ENCODE peak calls at places on chromosomes 11 and 22, in six cellular contexts. U, D, M, Q, A and J are unnamed samples.

GRCh38 chr11:120137611-120138521 is at the start of gene TRIM29:
- DNase-seq in U (no peak), D (no peak), M (peak), Q (peak), A (no peak), J (peak)

GRCh38 chr22:32674925-32675825 is 126.3 kb upstream of the TIMP3 start:
- DNase-seq in U (no peak), D (no peak), M (no peak), Q (no peak), A (no peak), J (no peak)

GRCh38 chr11:39668640-39669039 is 1790.8 kb downstream of the LRRC4C start:
- DNase-seq in U (no peak), D (no peak), M (no peak), Q (no peak), A (no peak), J (no peak)

GRCh38 chr22:35480143-35480542 is 60.5 kb upstream of the RASD2 start:
- DNase-seq in U (no peak), D (no peak), M (no peak), Q (no peak), A (no peak), J (no peak)

GRCh38 chr11:57277845-57278720 is 41.0 kb upstream of the APLNR start:
- DNase-seq in U (peak), D (peak), M (peak), Q (peak), A (no peak), J (peak)

GRCh38 chr11:111320728-111321568 is 22.6 kb downstream of the POU2AF3 start:
- DNase-seq in U (no peak), D (peak), M (no peak), Q (no peak), A (no peak), J (no peak)

GRCh38 chr22:23882370-23882769 is 11.8 kb upstream of the MIF start:
- DNase-seq in U (no peak), D (no peak), M (no peak), Q (no peak), A (no peak), J (no peak)

GRCh38 chr11:75523189-75523588 is 2.6 kb downstream of the GDPD5 start:
- DNase-seq in U (no peak), D (no peak), M (no peak), Q (no peak), A (no peak), J (no peak)

GRCh38 chr11:61087426-61088119 is 14.7 kb upstream of the CD5 start:
- DNase-seq in U (no peak), D (no peak), M (no peak), Q (no peak), A (no peak), J (no peak)

GRCh38 chr11:93940395-93940794 is 80.8 kb upstream of the HEPHL1 start:
- DNase-seq in U (no peak), D (no peak), M (no peak), Q (no peak), A (no peak), J (no peak)

GRCh38 chr11:35166369-35167360 is 27.7 kb downstream of the CD44 start:
- DNase-seq in U (peak), D (no peak), M (no peak), Q (no peak), A (no peak), J (no peak)

GRCh38 chr11:23605001-23605400 is 744.7 kb upstream of the CCDC179 start:
- DNase-seq in U (no peak), D (no peak), M (no peak), Q (no peak), A (no peak), J (no peak)

GRCh38 chr22:47161631-47162030 is 399.2 kb downstream of the TBC1D22A start:
- DNase-seq in U (no peak), D (no peak), M (no peak), Q (no peak), A (no peak), J (no peak)

GRCh38 chr11:33670250-33671011 is 30.2 kb downstream of the C11orf91 start:
- DNase-seq in U (no peak), D (no peak), M (no peak), Q (no peak), A (no peak), J (no peak)

GRCh38 chr22:30609260-30610185 is 2.5 kb downstream of the TCN2 start:
- DNase-seq in U (peak), D (no peak), M (peak), Q (no peak), A (peak), J (no peak)

GRCh38 chr11:17498475-17498874 is 21.8 kb upstream of the ABCC8 start:
- DNase-seq in U (no peak), D (no peak), M (peak), Q (peak), A (no peak), J (no peak)

GRCh38 chr22:30876221-30876751 is 92.3 kb downstream of the MORC2 start:
- DNase-seq in U (no peak), D (no peak), M (no peak), Q (no peak), A (no peak), J (peak)

GRCh38 chr11:102367364-102367763 is 20.4 kb downstream of the BIRC2 start:
- DNase-seq in U (peak), D (no peak), M (peak), Q (no peak), A (no peak), J (peak)

GRCh38 chr11:107385361-107385982 is 72.2 kb downstream of the CWF19L2 start:
- DNase-seq in U (no peak), D (peak), M (no peak), Q (no peak), A (no peak), J (no peak)

GRCh38 chr11:38562562-38562961 is 1964.5 kb upstream of the RAG2 start:
- DNase-seq in U (no peak), D (no peak), M (no peak), Q (no peak), A (no peak), J (no peak)

GRCh38 chr11:47998345-47998732 is 18.0 kb downstream of the PTPRJ start:
- DNase-seq in U (no peak), D (no peak), M (no peak), Q (no peak), A (no peak), J (no peak)

GRCh38 chr11:118834428-118835028 is 43.6 kb upstream of the DDX6 start:
- DNase-seq in U (no peak), D (no peak), M (no peak), Q (no peak), A (no peak), J (no peak)

DNA sequence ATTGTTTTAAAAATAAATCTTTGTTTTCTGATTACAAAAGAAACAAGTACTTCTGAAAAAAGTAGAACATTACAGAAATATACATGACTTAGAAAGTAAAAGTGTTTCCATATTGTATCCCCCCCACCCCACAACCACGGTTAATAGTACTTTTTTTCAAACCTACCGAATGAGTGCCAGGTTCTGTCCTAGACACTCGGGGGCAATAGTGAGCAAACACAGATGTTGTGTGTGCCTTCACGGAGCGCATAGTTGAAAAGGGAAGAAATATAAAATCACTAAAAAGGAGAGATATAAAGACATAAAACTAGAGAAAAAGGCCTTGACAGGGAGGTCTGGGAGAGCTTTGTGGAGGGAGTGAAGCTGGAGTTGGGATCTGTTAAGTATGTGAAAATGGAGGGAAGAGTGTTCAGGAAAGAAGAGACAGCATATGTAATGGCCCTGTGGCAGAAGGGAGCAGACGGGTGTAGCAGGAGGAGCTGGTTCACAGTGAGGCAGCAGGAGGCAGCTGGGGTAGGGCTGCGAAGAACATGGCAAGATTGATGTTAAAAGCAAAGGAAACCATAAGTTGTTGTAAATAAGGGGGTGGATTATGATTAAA is 42.1 kb upstream of the ALX4 start:
- DNase-seq in U (peak), D (no peak), M (no peak), Q (no peak), A (no peak), J (peak)
- TF ChIP-seq CHD2 in U (no peak), D (no peak), M (no peak), Q (no peak), A (no peak), J (no peak)

GRCh38 chr11:76695767-76696166 is 25.2 kb upstream of the LRRC32 start:
- DNase-seq in U (no peak), D (no peak), M (no peak), Q (no peak), A (no peak), J (no peak)
- TF ChIP-seq CHD2 in U (no peak), D (no peak), M (no peak), Q (no peak), A (no peak), J (no peak)

GRCh38 chr22:49672013-49672516 is 155.6 kb downstream of the BRD1 start:
- DNase-seq in U (no peak), D (no peak), M (no peak), Q (no peak), A (no peak), J (no peak)

GRCh38 chr22:49668402-49668801 is 159.3 kb downstream of the BRD1 start:
- DNase-seq in U (no peak), D (no peak), M (no peak), Q (peak), A (no peak), J (no peak)

GRCh38 chr22:49673048-49673447 is 154.6 kb downstream of the BRD1 start:
- DNase-seq in U (no peak), D (no peak), M (no peak), Q (peak), A (no peak), J (no peak)

GRCh38 chr22:49671331-49672012 is 156.2 kb downstream of the BRD1 start:
- DNase-seq in U (no peak), D (no peak), M (no peak), Q (peak), A (no peak), J (no peak)

DNA sequence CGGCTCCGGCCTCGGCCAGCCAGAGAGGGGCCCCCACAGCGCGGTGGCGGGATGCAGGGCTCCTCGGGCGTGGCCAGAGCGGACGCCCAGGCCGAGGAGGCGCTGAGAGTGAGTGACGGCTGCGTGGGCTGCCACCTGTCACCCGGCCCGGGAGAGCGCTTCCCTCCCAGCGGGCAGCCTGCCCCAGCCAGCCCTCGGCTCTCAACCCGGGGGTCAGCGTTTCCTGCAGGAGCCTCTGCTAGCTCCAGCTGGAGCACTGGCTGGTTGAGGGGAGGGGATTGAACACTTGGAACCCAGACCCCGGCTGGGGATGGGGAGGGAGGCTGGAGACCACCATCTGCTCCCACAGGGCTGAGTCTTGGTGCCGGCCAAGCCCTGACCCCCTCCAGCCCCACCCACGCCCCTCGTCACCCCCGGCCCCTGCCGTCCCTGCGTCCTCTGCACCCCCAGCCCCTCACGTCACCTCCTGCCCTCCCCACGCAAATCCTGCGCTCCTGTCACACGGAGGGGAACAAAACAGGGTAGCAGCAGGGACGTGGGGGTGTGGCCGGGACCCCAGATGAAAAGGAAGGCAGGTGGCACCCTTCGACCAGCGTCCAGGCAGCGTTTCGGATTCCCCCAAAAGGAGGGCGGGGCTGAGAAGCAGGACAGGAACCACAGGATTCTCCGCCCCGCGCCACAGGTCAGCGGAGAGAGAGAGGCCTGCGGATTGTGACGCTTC is 156.9 kb downstream of the BRD1 start:
- DNase-seq in U (no peak), D (no peak), M (no peak), Q (peak), A (no peak), J (peak)
- TF ChIP-seq CHD2 in U (no peak), D (no peak), M (no peak), Q (no peak), A (no peak), J (no peak)

GRCh38 chr11:86370922-86371614 is 3.6 kb upstream of the CCDC81 start:
- DNase-seq in U (no peak), D (peak), M (no peak), Q (no peak), A (no peak), J (no peak)
- TF ChIP-seq CHD2 in U (no peak), D (no peak), M (no peak), Q (no peak), A (no peak), J (no peak)

DNA sequence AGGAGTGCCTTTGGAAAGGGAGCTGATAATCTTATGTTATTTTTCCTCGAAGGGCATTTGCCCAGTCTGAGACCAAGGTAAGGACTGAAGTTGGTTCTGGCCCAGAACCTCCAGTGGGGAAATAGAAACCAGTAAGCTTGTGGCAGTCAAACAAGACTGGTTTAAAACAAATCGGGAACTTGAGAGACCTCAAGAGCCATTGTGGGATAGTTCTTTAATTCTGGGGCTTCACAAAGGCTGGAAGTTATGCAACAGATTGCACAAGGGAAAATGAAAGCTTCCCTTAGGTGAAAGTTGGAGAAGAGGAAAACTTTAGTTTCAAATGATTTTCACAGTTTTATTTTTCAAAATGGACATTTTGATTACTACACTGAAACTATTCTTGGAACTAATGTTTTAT is 33.5 kb upstream of the RAB38 start:
- DNase-seq in U (no peak), D (no peak), M (no peak), Q (no peak), A (no peak), J (no peak)
- TF ChIP-seq CHD2 in U (no peak), D (no peak), M (no peak), Q (no peak), A (no peak), J (no peak)

DNA sequence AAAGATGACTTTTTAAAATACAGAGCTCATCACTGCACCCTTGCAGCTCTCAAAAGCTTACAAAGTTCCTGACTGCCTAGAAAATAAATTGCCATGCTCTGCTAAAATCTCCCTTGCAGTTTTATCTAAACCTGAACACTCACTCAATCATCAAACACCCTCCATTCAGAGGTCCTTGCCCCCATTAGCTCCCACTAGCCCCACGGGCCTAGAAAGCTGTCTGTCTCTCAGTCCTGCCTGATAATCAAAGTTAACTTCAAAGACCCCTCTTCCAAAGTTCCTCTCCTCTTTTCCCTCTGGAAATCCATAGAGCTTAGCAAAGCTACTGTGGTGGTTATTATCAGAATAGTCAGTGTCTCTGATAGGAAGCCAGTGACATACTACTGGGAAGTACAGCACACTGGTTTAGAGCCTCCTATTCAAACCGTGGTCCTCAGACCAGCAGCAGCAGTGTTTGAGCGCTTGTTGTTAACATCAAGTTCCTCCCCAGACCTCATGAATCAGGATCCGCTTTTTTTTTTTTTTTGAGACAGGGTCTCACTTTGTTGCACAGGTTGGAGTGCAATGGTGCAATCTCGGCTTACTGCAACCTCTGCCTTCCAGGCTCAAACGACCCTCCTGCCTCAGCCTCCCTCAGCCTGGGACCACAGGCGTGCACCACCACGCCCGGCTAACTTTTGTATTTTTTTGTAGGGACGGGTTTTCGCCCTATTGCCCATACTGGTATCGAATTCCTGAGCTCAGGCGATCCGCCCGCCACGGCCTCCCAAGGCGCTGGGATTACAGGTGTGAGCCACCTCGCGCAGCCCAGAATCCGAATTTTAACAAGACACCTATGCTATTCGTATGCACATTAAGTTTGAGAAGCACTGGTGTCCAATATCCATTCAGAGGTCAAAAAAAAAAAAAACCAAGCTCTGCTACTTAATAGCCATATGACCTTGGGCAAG is 1.2 kb downstream of the NDUFC2 start:
- DNase-seq in U (no peak), D (no peak), M (no peak), Q (peak), A (no peak), J (no peak)
- TF ChIP-seq CHD2 in U (no peak), D (no peak), M (no peak), Q (no peak), A (no peak), J (no peak)

GRCh38 chr22:29003975-29004646 is 57.5 kb downstream of the C22orf31 start:
- DNase-seq in U (no peak), D (peak), M (no peak), Q (peak), A (no peak), J (no peak)
- TF ChIP-seq CHD2 in U (no peak), D (no peak), M (no peak), Q (no peak), A (no peak), J (no peak)

GRCh38 chr22:18114495-18114894 is 3.9 kb downstream of the TUBA8 start:
- DNase-seq in U (no peak), D (no peak), M (no peak), Q (no peak), A (no peak), J (no peak)
- TF ChIP-seq CHD2 in U (no peak), D (no peak), M (no peak), Q (no peak), A (no peak), J (no peak)